ENCODE peak calls at places on chromosome 9, in five cellular contexts. H is A549, Y is K562, O is HepG2, T is GM12878. X is an unnamed sample.

GRCh38 chr9:77544491-77545000 is 103.6 kb downstream of the GNA14 start:
- DNase-seq in H (no peak), Y (no peak), O (no peak), T (no peak), X (no peak)

GRCh38 chr9:136284311-136284710 is 19.6 kb downstream of the CCDC187 start:
- DNase-seq in H (no peak), Y (no peak), O (no peak), T (no peak), X (no peak)

GRCh38 chr9:136587145-136587943 is 41.5 kb upstream of the NOTCH1 start:
- DNase-seq in H (no peak), Y (peak; percentile 81), O (no peak), T (no peak), X (peak; percentile 93)

GRCh38 chr9:35891649-35892048 is 14.4 kb upstream of the HRCT1 start:
- DNase-seq in H (no peak), Y (no peak), O (no peak), T (no peak), X (no peak)

GRCh38 chr9:126326228-126327015 is at the start of gene MVB12B:
- DNase-seq in H (peak; percentile 20), Y (peak; percentile 72), O (no peak), T (no peak), X (peak; percentile 59)

GRCh38 chr9:120480707-120481106 is 99.3 kb downstream of the CDK5RAP2 start:
- DNase-seq in H (no peak), Y (no peak), O (no peak), T (no peak), X (no peak)

GRCh38 chr9:110029422-110029814 is 178.5 kb downstream of the C9orf152 start:
- DNase-seq in H (peak; percentile 43), Y (no peak), O (peak; percentile 82), T (no peak), X (no peak)

GRCh38 chr9:95839012-95839411 is 36.5 kb upstream of the ERCC6L2 start:
- DNase-seq in H (no peak), Y (no peak), O (no peak), T (no peak), X (no peak)

GRCh38 chr9:114989600-114990410 is 59.4 kb upstream of the TNFSF8 start:
- DNase-seq in H (no peak), Y (no peak), O (no peak), T (peak; percentile 17), X (no peak)

GRCh38 chr9:104074876-104075275 is 19.2 kb upstream of the SMC2 start:
- DNase-seq in H (peak; percentile 56), Y (no peak), O (peak; percentile 32), T (no peak), X (no peak)

GRCh38 chr9:113317777-113318176 is 14.6 kb upstream of the RNF183 start:
- DNase-seq in H (no peak), Y (peak; percentile 29), O (peak; percentile 9), T (no peak), X (no peak)

GRCh38 chr9:100455470-100455869 is 17.5 kb upstream of the TMEFF1 start:
- DNase-seq in H (no peak), Y (no peak), O (no peak), T (no peak), X (no peak)

GRCh38 chr9:13388157-13388556 is 108.7 kb upstream of the MPDZ start:
- DNase-seq in H (no peak), Y (no peak), O (no peak), T (no peak), X (no peak)

GRCh38 chr9:13330396-13331004 is 51.0 kb upstream of the MPDZ start:
- DNase-seq in H (no peak), Y (no peak), O (no peak), T (no peak), X (peak; percentile 11)

GRCh38 chr9:108877524-108877923 is 15.5 kb downstream of the ACTL7A start:
- DNase-seq in H (no peak), Y (no peak), O (no peak), T (no peak), X (no peak)

GRCh38 chr9:130847306-130848217 is 12.5 kb downstream of the ABL1 start:
- DNase-seq in H (peak; percentile 87), Y (no peak), O (peak; percentile 43), T (no peak), X (peak; percentile 86)

GRCh38 chr9:127166651-127167524 is 44.5 kb upstream of the ANGPTL2 start:
- DNase-seq in H (no peak), Y (peak; percentile 63), O (no peak), T (peak; percentile 94), X (no peak)

GRCh38 chr9:98795970-98796363 is 388 bp downstream of the ANKS6 start:
- DNase-seq in H (no peak), Y (no peak), O (no peak), T (no peak), X (peak; percentile 60)

GRCh38 chr9:69213647-69214046 is 39.6 kb downstream of the TJP2 start:
- DNase-seq in H (no peak), Y (no peak), O (no peak), T (no peak), X (no peak)

GRCh38 chr9:114166606-114167572 is 11.6 kb downstream of the COL27A1 start:
- DNase-seq in H (no peak), Y (no peak), O (no peak), T (no peak), X (no peak)

GRCh38 chr9:95381243-95381642 is 63.7 kb upstream of the FANCC start:
- DNase-seq in H (peak; percentile 55), Y (no peak), O (no peak), T (peak; percentile 11), X (no peak)

GRCh38 chr9:76835571-76836283 is 70.2 kb downstream of the PRUNE2 start:
- DNase-seq in H (peak; percentile 6), Y (no peak), O (no peak), T (no peak), X (no peak)

GRCh38 chr9:136143215-136144001 is 24.7 kb upstream of the TMEM250 start:
- DNase-seq in H (peak; percentile 60), Y (peak; percentile 50), O (peak; percentile 31), T (no peak), X (peak; percentile 86)

GRCh38 chr9:137050570-137050969 is 3.3 kb downstream of the ENTPD2 start:
- DNase-seq in H (no peak), Y (no peak), O (no peak), T (no peak), X (no peak)

GRCh38 chr9:61671276-61671973 is 481.6 kb downstream of the SPATA31A7 start:
- DNase-seq in H (no peak), Y (no peak), O (no peak), T (no peak), X (no peak)

GRCh38 chr9:2493106-2493505 is 128.5 kb upstream of the VLDLR start:
- DNase-seq in H (peak; percentile 32), Y (no peak), O (no peak), T (no peak), X (no peak)

GRCh38 chr9:87148391-87149237 is 201.3 kb upstream of the GAS1 start:
- DNase-seq in H (peak; percentile 19), Y (peak; percentile 7), O (no peak), T (no peak), X (peak; percentile 93)
- TF ChIP-seq JUNB in H (no peak), Y (no peak), O (no peak), T (no peak), X (no peak)

GRCh38 chr9:123893831-123894460 is 36.0 kb downstream of the DENND1A start:
- DNase-seq in H (peak; percentile 30), Y (no peak), O (no peak), T (no peak), X (peak; percentile 71)
- TF ChIP-seq JUNB in H (peak; percentile 38), Y (no peak), O (no peak), T (peak; percentile 31), X (no peak)

DNA sequence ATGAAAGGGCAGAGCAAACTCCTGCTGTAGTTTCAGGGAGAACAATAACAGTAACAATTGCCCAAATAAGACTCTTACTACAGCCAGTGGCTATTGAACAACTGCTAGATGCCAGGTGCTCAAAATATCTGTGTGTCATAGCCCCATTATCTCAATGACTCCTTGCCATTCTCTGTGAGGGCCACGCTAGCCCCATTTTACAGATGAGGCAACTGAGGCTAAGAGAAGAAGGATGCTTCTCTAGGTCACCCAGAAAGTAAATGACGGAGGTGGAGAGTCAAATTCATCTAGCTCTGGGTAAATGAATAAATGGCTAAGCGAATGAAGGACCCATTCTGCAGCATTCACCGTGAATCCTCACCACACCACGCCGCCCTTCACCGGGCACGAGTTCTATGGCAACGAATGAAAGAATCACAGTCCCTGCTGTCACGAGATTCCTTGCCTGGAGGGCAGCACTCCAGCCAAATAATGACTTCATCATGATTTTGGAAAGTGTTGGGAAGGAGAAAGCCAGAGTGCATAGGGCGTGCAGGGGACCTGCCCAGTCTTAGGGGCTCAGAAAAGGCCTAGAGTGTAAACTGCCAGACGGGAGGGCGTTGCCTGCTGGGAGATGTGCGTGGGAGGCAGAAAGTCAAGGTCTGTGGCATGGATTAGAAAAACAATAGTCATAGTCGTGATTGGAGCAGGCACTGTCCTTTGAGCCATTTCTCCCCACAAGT is 147.2 kb downstream of the C9orf50 start:
- DNase-seq in H (no peak), Y (peak; percentile 24), O (no peak), T (no peak), X (no peak)
- TF ChIP-seq JUNB in H (no peak), Y (no peak), O (no peak), T (no peak), X (no peak)

DNA sequence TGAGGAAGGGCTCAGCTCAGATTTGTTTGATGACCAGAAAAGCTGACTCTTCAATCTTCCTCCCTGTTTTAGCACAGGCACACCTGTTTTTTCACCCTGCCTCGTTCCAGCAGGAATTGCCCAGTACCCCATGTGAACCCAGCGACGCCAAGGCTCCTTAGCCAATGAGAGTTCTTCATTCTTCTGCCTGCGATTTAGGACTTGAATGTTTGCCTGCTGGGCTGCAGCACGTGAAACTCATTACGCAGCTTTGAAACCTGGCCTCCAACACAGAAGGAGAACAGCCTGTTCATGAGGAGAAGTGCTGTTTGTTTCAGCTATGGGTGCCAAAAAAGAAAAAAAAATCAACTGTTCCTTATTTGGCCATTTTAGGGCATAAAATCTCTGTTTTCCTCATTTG is 315.5 kb downstream of the TRPM3 start:
- DNase-seq in H (no peak), Y (no peak), O (no peak), T (no peak), X (no peak)
- TF ChIP-seq JUNB in H (no peak), Y (no peak), O (no peak), T (no peak), X (no peak)

GRCh38 chr9:27108981-27109541 is at the start of gene TEK:
- DNase-seq in H (no peak), Y (no peak), O (no peak), T (no peak), X (peak; percentile 71)
- TF ChIP-seq JUNB in H (no peak), Y (no peak), O (no peak), T (no peak), X (no peak)

DNA sequence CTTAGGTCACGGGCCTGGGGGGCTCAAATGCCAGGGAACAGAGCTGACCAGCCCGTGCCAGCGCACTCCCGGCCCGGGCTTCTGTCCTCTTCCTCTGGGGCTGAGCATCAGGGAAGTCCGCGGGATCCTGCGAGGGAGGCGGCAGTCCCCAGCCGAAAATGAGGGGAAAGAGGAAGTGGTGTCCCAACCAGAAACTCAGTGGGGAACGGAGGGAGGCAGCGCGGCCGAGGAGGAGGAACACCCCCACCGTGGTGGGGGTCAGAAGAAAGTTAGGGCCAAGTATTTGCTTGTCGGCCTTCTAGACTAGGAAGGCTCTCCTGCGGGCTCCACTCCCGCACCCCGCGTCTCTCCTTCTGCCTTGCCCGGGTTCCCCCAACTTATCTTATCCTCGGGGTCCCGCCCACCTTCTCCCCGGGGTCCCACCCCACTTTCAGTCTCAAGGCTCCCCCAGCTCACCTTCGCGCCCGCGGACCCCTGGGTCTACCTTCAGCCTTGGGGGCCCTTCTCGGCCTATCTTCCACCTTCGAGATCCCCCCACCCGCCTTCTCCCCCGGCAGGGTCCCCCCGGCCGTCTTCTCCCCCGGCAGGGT is 583 bp upstream of the PHF2 start:
- DNase-seq in H (peak; percentile 39), Y (peak; percentile 82), O (no peak), T (no peak), X (peak; percentile 68)
- TF ChIP-seq JUNB in H (no peak), Y (no peak), O (no peak), T (no peak), X (no peak)